ENCODE peak calls at places on chromosome 3, in five cellular contexts. T is tibial nerve, H is A549, P is ovary, A is transverse colon. K is an unnamed sample. For H3K4me1, the result is how much of the 10 kb centered on the place peaks cover.

GRCh38 chr3:73484656-73485248 is 140.0 kb downstream of the PDZRN3 start:
- DNase-seq in A (no peak), T (no peak), H (no peak), P (no peak), K (no peak)

GRCh38 chr3:83498617-83499016 is 1460.2 kb upstream of the CADM2 start:
- DNase-seq in P (no peak), H (no peak), T (no peak), A (no peak), K (no peak)

GRCh38 chr3:190281308-190282051 is 40.8 kb downstream of the CLDN1 start:
- DNase-seq in T (no peak), H (no peak), P (no peak), A (no peak), K (no peak)

GRCh38 chr3:66037986-66038369 is 740 bp downstream of the MAGI1 start:
- DNase-seq in P (peak), H (no peak), T (no peak), A (peak), K (no peak)

GRCh38 chr3:6640907-6641306 is 220.0 kb upstream of the GRM7 start:
- DNase-seq in H (no peak), A (no peak), T (no peak), P (no peak), K (no peak)

GRCh38 chr3:66014056-66014455 is 24.7 kb downstream of the MAGI1 start:
- DNase-seq in P (no peak), H (no peak), A (no peak), T (no peak), K (no peak)

GRCh38 chr3:27311400-27311799 is 57.8 kb downstream of the NEK10 start:
- DNase-seq in P (no peak), A (no peak), H (peak), T (no peak), K (no peak)

GRCh38 chr3:146505496-146505895 is 36.1 kb upstream of the PLSCR2 start:
- DNase-seq in P (no peak), T (no peak), H (no peak), A (no peak), K (no peak)

GRCh38 chr3:150829408-150829807 is 66.4 kb upstream of the SIAH2 start:
- DNase-seq in A (no peak), T (no peak), H (no peak), P (no peak), K (no peak)

GRCh38 chr3:6791161-6791560 is 69.8 kb upstream of the GRM7 start:
- DNase-seq in H (no peak), T (no peak), A (no peak), P (no peak), K (no peak)

GRCh38 chr3:146164071-146164470 is 3.1 kb upstream of the PLOD2 start:
- DNase-seq in A (no peak), H (no peak), P (no peak), T (no peak), K (no peak)

GRCh38 chr3:64022451-64023186 is 675 bp downstream of the PSMD6 start:
- DNase-seq in T (no peak), H (no peak), A (no peak), P (no peak), K (no peak)

GRCh38 chr3:24020036-24020691 is 75.1 kb downstream of the NR1D2 start:
- DNase-seq in H (no peak), P (no peak), T (no peak), A (no peak), K (no peak)

GRCh38 chr3:19215427-19215826 is 67.1 kb downstream of the KCNH8 start:
- DNase-seq in T (no peak), P (no peak), A (no peak), H (no peak), K (no peak)

GRCh38 chr3:69174871-69175737 is 52.7 kb upstream of the LMOD3 start:
- DNase-seq in A (no peak), P (no peak), H (no peak), T (no peak), K (no peak)

GRCh38 chr3:104279617-104280016 is 1087.1 kb upstream of the ALCAM start:
- DNase-seq in A (no peak), H (no peak), T (no peak), P (no peak), K (no peak)

GRCh38 chr3:976021-976420 is 116.8 kb upstream of the CNTN6 start:
- DNase-seq in P (no peak), A (no peak), H (no peak), T (no peak), K (no peak)

GRCh38 chr3:40756500-40756899 is 231.7 kb downstream of the ZNF621 start:
- DNase-seq in H (no peak), P (no peak), A (no peak), T (no peak), K (no peak)

GRCh38 chr3:159137966-159138365 is 336.1 kb downstream of the MFSD1 start:
- DNase-seq in T (no peak), A (no peak), P (no peak), H (no peak), K (no peak)

GRCh38 chr3:125194061-125194848 is 18.3 kb downstream of the SLC12A8 start:
- DNase-seq in T (no peak), A (no peak), H (no peak), P (no peak), K (no peak)

GRCh38 chr3:8756671-8757070 is 12.7 kb downstream of the OXTR start:
- DNase-seq in T (no peak), A (no peak), H (no peak), P (no peak), K (no peak)

GRCh38 chr3:29430558-29430971 is 149.7 kb downstream of the RBMS3 start:
- DNase-seq in A (no peak), P (no peak), T (no peak), H (no peak), K (no peak)

GRCh38 chr3:139263798-139264197 is 80.0 kb upstream of the MRPS22 start:
- DNase-seq in H (no peak), P (no peak), A (no peak), T (no peak), K (no peak)

GRCh38 chr3:129343643-129344360 is 65.1 kb downstream of the HMCES start:
- DNase-seq in P (no peak), A (peak), T (no peak), H (peak), K (no peak)

GRCh38 chr3:156291269-156292123 is 171.1 kb downstream of the KCNAB1 start:
- DNase-seq in H (no peak), T (no peak), P (no peak), A (no peak), K (peak)

GRCh38 chr3:114444216-114444615 is 150.4 kb downstream of the TIGIT start:
- DNase-seq in A (no peak), H (no peak), P (no peak), T (no peak), K (no peak)

GRCh38 chr3:185161761-185162160 is 8.9 kb upstream of the C3orf70 start:
- DNase-seq in H (no peak), T (no peak), A (no peak), P (no peak), K (no peak)

GRCh38 chr3:60582285-60582684 is 669.0 kb downstream of the FHIT start:
- DNase-seq in A (no peak), P (no peak), H (no peak), T (no peak), K (no peak)

GRCh38 chr3:9883676-9884554 is 3.9 kb upstream of the CIDEC start:
- DNase-seq in H (no peak), A (no peak), P (no peak), T (no peak), K (no peak)

GRCh38 chr3:179428876-179429548 is 22.3 kb downstream of the GNB4 start:
- DNase-seq in P (no peak), T (no peak), A (no peak), H (no peak), K (no peak)

GRCh38 chr3:128858167-128858566 is 21.3 kb upstream of the ACAD9 start:
- DNase-seq in A (no peak), T (no peak), H (no peak), P (no peak), K (no peak)

GRCh38 chr3:37256447-37256846 is 82.1 kb upstream of the LRRFIP2 start:
- DNase-seq in P (no peak), A (no peak), T (no peak), H (no peak), K (no peak)

GRCh38 chr3:153443961-153444360 is 281.9 kb downstream of the RAP2B start:
- DNase-seq in T (no peak), A (no peak), P (no peak), H (no peak), K (no peak)

GRCh38 chr3:143121240-143122088 is 1.9 kb downstream of the CHST2 start:
- DNase-seq in A (peak), H (peak), P (no peak), T (no peak), K (no peak)

GRCh38 chr3:156298938-156299337 is 178.6 kb downstream of the KCNAB1 start:
- DNase-seq in H (no peak), T (peak), P (no peak), A (peak), K (peak)

GRCh38 chr3:115518100-115518852 is 105.0 kb upstream of the GAP43 start:
- DNase-seq in H (no peak), T (no peak), P (no peak), A (no peak), K (no peak)

GRCh38 chr3:61518590-61518989 is 42.8 kb upstream of the PTPRG start:
- DNase-seq in P (no peak), A (no peak), T (no peak), H (no peak), K (no peak)

GRCh38 chr3:127691494-127691893 is 18.7 kb downstream of the ABTB1 start:
- DNase-seq in H (no peak), P (peak), A (no peak), T (no peak), K (no peak)

GRCh38 chr3:127693336-127693843 is 20.6 kb downstream of the ABTB1 start:
- DNase-seq in A (no peak), H (no peak), T (no peak), P (peak), K (no peak)

GRCh38 chr3:127691974-127692373 is 19.2 kb downstream of the ABTB1 start:
- DNase-seq in T (no peak), A (no peak), P (peak), H (no peak), K (no peak)

GRCh38 chr3:127690823-127691452 is 18.2 kb downstream of the ABTB1 start:
- DNase-seq in A (no peak), P (peak), H (peak), T (no peak), K (no peak)

GRCh38 chr3:127692501-127693335 is 20.0 kb downstream of the ABTB1 start:
- DNase-seq in P (peak), H (no peak), T (no peak), A (no peak), K (no peak)
- TF ChIP-seq EP300 in P (no peak), H (no peak), T (no peak), A (no peak), K (no peak)

DNA sequence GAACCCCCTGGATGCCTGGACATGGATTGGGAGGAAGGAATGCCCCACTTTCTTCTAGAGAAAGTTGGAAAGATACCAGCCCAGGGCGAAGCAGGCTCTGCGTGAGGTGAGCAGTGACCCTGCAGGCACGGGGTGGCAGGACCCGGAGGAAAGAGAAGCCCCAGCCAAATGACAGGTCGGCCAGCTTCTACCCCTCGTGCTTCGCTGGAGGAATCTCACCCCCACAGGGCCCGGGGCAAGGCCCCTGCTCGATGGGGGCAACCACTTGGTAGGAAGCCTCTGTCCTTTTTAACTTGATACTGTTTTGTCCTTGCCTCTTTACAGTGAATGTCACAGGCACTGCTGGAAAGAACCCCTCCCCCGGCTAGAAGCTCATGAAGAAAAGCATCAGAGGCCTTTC is 54.5 kb downstream of the SH3BP5 start:
- DNase-seq in P (no peak), A (no peak), T (no peak), H (no peak), K (peak)
- H3K4me1 ChIP-seq in P (under half), A (under half), T (under half), H (under half), K (under half)

GRCh38 chr3:149371001-149371722 is 6.3 kb downstream of the TM4SF1 start:
- DNase-seq in P (no peak), T (no peak), A (no peak), H (no peak), K (no peak)
- TF ChIP-seq CTCF in P (no peak), T (no peak), A (no peak), H (peak), K (no peak)

GRCh38 chr3:4976109-4976508 is 3.1 kb upstream of the BHLHE40 start:
- DNase-seq in P (peak), A (peak), T (no peak), H (peak), K (no peak)
- TF ChIP-seq EP300 in P (no peak), A (no peak), T (no peak), H (no peak), K (no peak)

DNA sequence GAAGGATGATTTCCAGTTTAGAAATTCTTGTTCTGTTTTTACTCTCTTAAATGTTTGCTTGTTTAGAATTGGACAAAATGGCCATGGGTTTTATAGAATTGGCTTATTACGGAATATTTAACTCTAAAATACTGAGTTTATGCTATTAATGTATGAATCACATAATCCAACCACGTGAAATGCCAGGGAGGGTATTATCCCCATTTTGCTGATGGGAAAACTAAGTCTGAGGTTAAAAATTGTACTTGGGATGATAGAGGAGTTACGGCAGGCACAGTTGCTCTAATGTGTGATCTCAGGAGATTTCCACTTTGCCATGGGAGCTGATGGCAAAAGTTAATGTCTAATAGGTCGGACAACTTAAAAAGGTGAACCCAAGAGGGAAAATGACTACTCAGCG is 194.4 kb downstream of the ITPR1 start:
- DNase-seq in A (no peak), T (no peak), H (no peak), P (no peak), K (no peak)
- H3K4me1 ChIP-seq in A (under half), T (under half), H (under half), P (under half), K (under half)

GRCh38 chr3:44114142-44114541 is 127.5 kb upstream of the TOPAZ1 start:
- DNase-seq in A (peak), P (no peak), H (no peak), T (no peak), K (no peak)
- TF ChIP-seq CTCF in A (peak), P (no peak), H (peak), T (peak), K (no peak)

GRCh38 chr3:48215019-48215418 is 8.3 kb upstream of the CAMP start:
- DNase-seq in H (no peak), A (peak), P (peak), T (peak), K (peak)
- TF ChIP-seq EP300 in H (no peak), A (no peak), P (no peak), T (no peak), K (no peak)

K was measured in sigmoid colon.